ENCODE peak calls at places on chromosomes 5 and 9, in four cellular contexts. Z is IMR-90, I is neuronal stem cell, E is mesendoderm. Y is an unnamed sample.

GRCh38 chr9:136565075-136565721 is 19.4 kb upstream of the NOTCH1 start:
- DNase-seq in Z (no peak), E (no peak), I (no peak), Y (no peak)

GRCh38 chr5:35742006-35742405 is 114.7 kb upstream of the IL7R start:
- DNase-seq in I (no peak), E (no peak), Z (no peak), Y (no peak)

GRCh38 chr5:53381-54174 is 38.4 kb upstream of the PLEKHG4B start:
- DNase-seq in E (peak), I (peak), Z (peak), Y (peak)

GRCh38 chr5:172766287-172767104 is 4.5 kb downstream of the DUSP1 start:
- DNase-seq in Z (peak), I (no peak), E (peak), Y (peak)

GRCh38 chr5:122492675-122493074 is 180.6 kb downstream of the SNCAIP start:
- DNase-seq in E (peak), Z (no peak), I (no peak), Y (peak)

GRCh38 chr9:1759901-1760300 is 255.2 kb upstream of the SMARCA2 start:
- DNase-seq in Z (no peak), I (no peak), E (peak), Y (peak)

GRCh38 chr5:113273949-113274348 is 160.8 kb downstream of the TSSK1B start:
- DNase-seq in E (no peak), Z (no peak), I (no peak), Y (no peak)

GRCh38 chr5:93384977-93385376 is 196.0 kb downstream of the NR2F1-AS1 start:
- DNase-seq in Z (no peak), I (no peak), E (no peak), Y (no peak)

GRCh38 chr9:136940526-136941230 is 3.9 kb downstream of the FBXW5 start:
- DNase-seq in E (no peak), I (no peak), Z (no peak), Y (no peak)

GRCh38 chr5:149495673-149496072 is 55.6 kb downstream of the CSNK1A1 start:
- DNase-seq in E (no peak), Z (no peak), I (no peak), Y (no peak)

GRCh38 chr5:122845253-122846050 is at the start of gene SNX24:
- DNase-seq in I (peak), Z (peak), E (peak), Y (peak)

GRCh38 chr9:135230817-135231520 is 143.5 kb downstream of the OLFM1 start:
- DNase-seq in E (no peak), Z (no peak), I (no peak), Y (no peak)

GRCh38 chr5:98428806-98429205 is 344.7 kb upstream of the RGMB start:
- DNase-seq in Z (peak), E (no peak), I (no peak), Y (no peak)

GRCh38 chr9:12935714-12936113 is 160.9 kb downstream of the LURAP1L start:
- DNase-seq in Z (peak), E (no peak), I (no peak), Y (no peak)

GRCh38 chr9:130701059-130702022 is 7.8 kb downstream of the EXOSC2 start:
- DNase-seq in Z (peak), I (peak), E (peak), Y (peak)

GRCh38 chr9:130696996-130697395 is 3.4 kb downstream of the EXOSC2 start:
- DNase-seq in I (no peak), Z (no peak), E (no peak), Y (no peak)

GRCh38 chr9:130699047-130699446 is 5.5 kb downstream of the EXOSC2 start:
- DNase-seq in Z (no peak), I (no peak), E (no peak), Y (no peak)

GRCh38 chr9:130696139-130696650 is 2.6 kb downstream of the EXOSC2 start:
- DNase-seq in Z (no peak), I (no peak), E (no peak), Y (no peak)

GRCh38 chr9:130698514-130698913 is 4.9 kb downstream of the EXOSC2 start:
- DNase-seq in E (peak), I (no peak), Z (peak), Y (no peak)
- H2AK5ac ChIP-seq in E (no peak), I (no peak), Z (peak), Y (no peak)

GRCh38 chr5:124707516-124707915 is 38.9 kb downstream of the ZNF608 start:
- DNase-seq in Z (no peak), I (no peak), E (peak), Y (no peak)
- H2AK5ac ChIP-seq in Z (peak), I (no peak), E (peak), Y (no peak)

GRCh38 chr5:5369051-5369450 is 53.4 kb upstream of the ICE1 start:
- DNase-seq in I (no peak), Z (no peak), E (no peak), Y (no peak)
- H2AK5ac ChIP-seq in I (no peak), Z (no peak), E (no peak), Y (no peak)

DNA sequence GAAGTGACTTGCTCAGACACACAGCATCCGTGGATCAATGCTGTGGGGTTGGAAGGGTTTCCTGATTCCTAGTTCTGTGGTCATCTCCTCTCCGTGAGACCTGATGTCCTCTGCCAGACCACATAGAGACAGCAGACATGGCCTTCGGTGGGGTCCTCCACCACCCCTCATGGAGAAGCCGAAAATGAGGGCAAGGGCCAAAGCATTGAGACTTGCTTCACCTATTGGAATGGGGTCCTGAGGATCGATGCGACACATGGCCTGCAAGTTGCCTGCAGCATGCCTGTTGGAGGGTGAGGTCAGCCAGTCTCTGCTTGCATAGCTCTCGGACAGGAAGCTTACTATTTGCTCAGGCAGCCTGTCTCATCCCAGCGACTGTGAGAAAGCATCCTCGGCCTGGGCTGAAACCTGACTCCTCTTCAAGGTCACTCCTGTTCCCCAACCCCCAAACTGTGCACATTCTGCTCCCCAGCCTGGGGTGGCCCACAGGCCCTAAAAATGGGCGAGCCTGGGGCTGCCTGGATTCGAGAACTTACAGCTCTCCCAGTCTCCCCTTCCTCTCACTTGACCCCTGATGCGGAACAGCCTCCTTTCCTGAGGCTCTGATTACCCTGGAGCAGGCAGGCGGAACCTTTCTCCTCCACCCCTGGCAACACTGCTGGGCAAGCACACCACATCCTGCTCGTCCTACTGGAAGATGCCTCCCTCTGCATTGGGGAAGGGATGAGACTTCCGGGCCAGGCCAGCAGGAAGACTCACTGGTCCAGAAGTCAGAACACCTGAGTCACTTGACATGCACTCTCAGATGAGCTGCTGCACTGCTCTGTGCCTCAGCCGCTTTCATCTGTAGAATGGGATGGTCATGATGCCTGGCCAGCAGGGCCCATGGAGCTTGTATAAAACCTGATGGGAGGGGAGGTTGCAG is 186.9 kb downstream of the RGS3 start:
- DNase-seq in E (peak), I (no peak), Z (peak), Y (no peak)
- H2AK5ac ChIP-seq in E (peak), I (peak), Z (peak), Y (no peak)

GRCh38 chr9:127543221-127543620 is 68.9 kb upstream of the STXBP1 start:
- DNase-seq in Z (no peak), E (no peak), I (no peak), Y (no peak)
- H2AK5ac ChIP-seq in Z (peak), E (no peak), I (peak), Y (no peak)

GRCh38 chr9:124809741-124810500 is 33.0 kb downstream of the OLFML2A start:
- DNase-seq in E (no peak), I (no peak), Z (no peak), Y (no peak)
- H2AK5ac ChIP-seq in E (peak), I (peak), Z (peak), Y (peak)

GRCh38 chr5:173794901-173795416 is 93.2 kb upstream of the CPEB4 start:
- DNase-seq in Z (no peak), I (no peak), E (no peak), Y (peak)

GRCh38 chr5:173795601-173796000 is 92.5 kb upstream of the CPEB4 start:
- DNase-seq in Z (no peak), E (no peak), I (no peak), Y (peak)

GRCh38 chr5:173793677-173794570 is 94.2 kb upstream of the CPEB4 start:
- DNase-seq in I (no peak), Z (no peak), E (no peak), Y (no peak)

GRCh38 chr5:173798127-173798810 is 89.9 kb upstream of the CPEB4 start:
- DNase-seq in I (no peak), Z (no peak), E (no peak), Y (no peak)

DNA sequence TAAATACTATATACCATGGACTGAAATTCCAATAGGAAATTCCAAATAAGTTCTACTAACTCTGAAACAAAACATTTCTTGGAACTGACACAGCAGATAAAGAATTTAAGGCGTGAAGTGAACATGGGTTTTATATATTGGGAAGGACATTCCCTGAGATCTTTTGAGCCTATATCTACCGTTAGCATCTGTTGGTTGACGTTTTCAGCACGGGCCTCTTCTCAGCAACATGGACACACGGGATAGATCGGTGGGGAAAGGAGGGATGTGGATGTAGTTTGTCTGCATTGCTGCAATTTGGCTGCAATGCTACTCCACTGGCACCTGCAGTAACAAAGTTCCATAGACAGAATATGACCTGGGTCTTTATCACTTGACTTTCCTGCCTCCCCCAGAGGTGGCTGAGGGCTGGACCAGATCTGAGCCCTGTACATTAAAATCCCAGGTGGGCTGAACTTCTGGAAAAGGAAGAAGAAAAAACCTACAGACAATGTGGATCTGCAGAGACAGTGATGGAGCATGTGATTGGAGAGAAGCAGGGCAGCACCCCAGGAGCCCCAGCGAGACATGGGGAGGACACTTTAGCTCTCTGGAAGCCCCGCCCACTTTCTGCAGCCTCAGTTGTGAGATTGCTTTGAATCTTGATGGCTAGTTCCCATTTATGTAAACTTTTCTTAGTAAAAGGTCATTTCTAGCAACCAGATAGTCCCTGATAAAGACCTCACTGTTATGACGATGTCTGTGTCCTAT is 91.2 kb upstream of the CPEB4 start:
- DNase-seq in E (no peak), Z (no peak), I (no peak), Y (peak)
- H2AK5ac ChIP-seq in E (no peak), Z (no peak), I (no peak), Y (peak)

DNA sequence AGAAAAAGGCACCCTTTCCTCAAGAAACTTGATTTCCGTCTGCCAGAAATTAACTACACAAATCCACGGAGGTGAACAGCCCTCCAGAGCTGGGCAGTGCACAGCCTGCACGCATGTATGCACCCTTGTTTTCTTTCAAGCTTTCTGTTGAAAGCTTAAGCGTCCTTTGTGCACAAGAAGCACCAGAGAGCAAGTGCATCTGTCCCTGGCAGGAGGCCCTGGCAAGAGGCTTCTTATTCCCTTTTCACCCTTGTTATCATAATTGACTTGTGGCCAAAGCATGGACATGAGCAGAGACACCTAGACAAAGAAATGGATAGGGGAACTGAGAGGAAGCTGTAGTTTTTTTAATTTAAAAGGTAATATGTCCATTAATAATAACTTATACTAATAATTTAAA is 47.4 kb upstream of the ATG10 start:
- DNase-seq in I (no peak), E (no peak), Z (no peak), Y (no peak)
- H2AK5ac ChIP-seq in I (no peak), E (no peak), Z (no peak), Y (no peak)

GRCh38 chr9:90546200-90546599 is 96.4 kb downstream of the DIRAS2 start:
- DNase-seq in E (peak), I (peak), Z (peak), Y (peak)

GRCh38 chr9:90552317-90552716 is 90.3 kb downstream of the DIRAS2 start:
- DNase-seq in I (no peak), E (no peak), Z (no peak), Y (no peak)

GRCh38 chr9:90544488-90544887 is 98.1 kb downstream of the DIRAS2 start:
- DNase-seq in Z (no peak), I (no peak), E (no peak), Y (no peak)

DNA sequence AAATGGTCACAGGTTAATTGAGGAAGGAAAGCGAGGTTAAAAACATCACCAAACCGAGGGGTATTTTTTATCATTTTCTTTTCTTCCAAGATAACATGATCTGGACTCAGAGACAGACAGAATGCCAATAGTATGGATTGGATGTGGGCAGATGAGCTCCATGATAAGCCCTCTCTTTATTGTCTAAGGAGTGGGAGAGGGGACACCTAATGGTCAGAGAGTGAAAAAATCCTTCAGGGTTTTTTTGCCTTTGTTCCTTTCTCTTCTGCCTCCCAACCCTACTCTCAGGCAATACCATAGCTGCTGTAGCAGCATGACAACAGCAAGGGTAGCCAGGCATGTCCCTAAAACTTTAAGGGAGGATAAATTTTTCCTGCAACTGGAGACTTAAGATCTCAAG is 94.7 kb downstream of the DIRAS2 start:
- DNase-seq in I (no peak), E (peak), Z (no peak), Y (peak)
- H2AK5ac ChIP-seq in I (no peak), E (no peak), Z (no peak), Y (no peak)

DNA sequence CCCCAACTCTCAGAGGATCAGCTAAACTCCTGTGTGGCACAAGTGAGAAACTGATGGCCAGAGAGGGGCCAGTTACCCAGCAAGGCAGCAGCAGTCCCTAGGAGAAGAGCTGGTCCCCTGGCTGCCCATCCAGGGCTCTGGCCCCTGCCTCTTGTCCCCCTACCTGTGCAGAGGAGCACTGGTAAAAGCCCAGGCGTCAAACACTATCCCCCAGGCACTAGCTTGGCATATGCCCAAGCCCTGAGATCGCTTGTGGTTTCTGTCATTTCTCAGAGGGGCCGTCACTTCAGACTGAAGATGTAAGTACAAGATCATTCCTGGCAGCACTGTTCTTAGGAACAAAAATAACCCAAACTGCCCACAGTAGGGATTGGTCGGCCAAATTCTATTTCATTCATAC is 53.9 kb downstream of the COL15A1 start:
- DNase-seq in I (no peak), E (no peak), Z (peak), Y (no peak)
- H2AK5ac ChIP-seq in I (no peak), E (no peak), Z (peak), Y (no peak)

Y was measured in trophoblast cell.